ENCODE peak calls at places on chromosome 1, in ten cellular contexts. Q, R, N, M, H, L, C, G, T and K are unnamed samples.

GRCh38 chr1:212477014-212477679 is 44.4 kb downstream of the NENF start:
- DNase-seq in C (peak; percentile 84), L (peak; percentile 90), Q (peak; percentile 76), H (peak; percentile 90), N (peak; percentile 65), T (peak; percentile 84), G (peak; percentile 75), R (peak; percentile 81), M (peak; percentile 79), K (peak; percentile 71)

GRCh38 chr1:145947551-145947950 is 10.3 kb downstream of the LIX1L start:
- DNase-seq in N (no peak), C (no peak), L (no peak), R (no peak), Q (no peak), G (no peak), T (no peak), M (no peak), H (no peak), K (no peak)

GRCh38 chr1:235106457-235106856 is 22.2 kb downstream of the TOMM20 start:
- DNase-seq in M (no peak), L (no peak), N (no peak), G (no peak), C (no peak), H (no peak), T (no peak), R (no peak), Q (no peak), K (no peak)

GRCh38 chr1:173202430-173203145 is 4.5 kb downstream of the TNFSF4 start:
- DNase-seq in Q (no peak), C (no peak), G (no peak), H (no peak), R (no peak), L (peak; percentile 55), T (peak; percentile 18), N (no peak), M (no peak), K (peak; percentile 35)

GRCh38 chr1:70168283-70168682 is 37.1 kb downstream of the LRRC40 start:
- DNase-seq in Q (no peak), C (no peak), T (no peak), R (no peak), M (no peak), G (no peak), N (no peak), L (no peak), H (no peak), K (no peak)

GRCh38 chr1:161307230-161307768 is 2.5 kb downstream of the MPZ start:
- DNase-seq in L (no peak), G (no peak), N (no peak), C (no peak), Q (peak; percentile 51), M (peak; percentile 26), H (no peak), T (peak; percentile 27), R (no peak), K (no peak)

GRCh38 chr1:147849097-147849873 is 53.3 kb upstream of the GJA8 start:
- DNase-seq in Q (peak; percentile 54), N (no peak), L (no peak), G (no peak), R (no peak), T (no peak), C (no peak), M (no peak), H (no peak), K (peak; percentile 4)

GRCh38 chr1:16019580-16020277 is 1.9 kb upstream of the HSPB7 start:
- DNase-seq in G (peak; percentile 74), R (no peak), M (no peak), C (no peak), N (no peak), T (peak; percentile 81), L (peak; percentile 52), Q (no peak), H (no peak), K (no peak)

GRCh38 chr1:23951646-23952095 is 8.0 kb upstream of the PNRC2 start:
- DNase-seq in M (no peak), Q (no peak), N (no peak), T (no peak), C (no peak), G (no peak), H (no peak), L (no peak), R (no peak), K (peak; percentile 97)

GRCh38 chr1:27504588-27505419 is 14.8 kb upstream of the WASF2 start:
- DNase-seq in Q (peak; percentile 56), L (peak; percentile 86), T (peak; percentile 93), N (no peak), H (peak; percentile 87), R (peak; percentile 87), G (peak; percentile 91), M (no peak), C (no peak), K (no peak)

GRCh38 chr1:162973381-162973795 is 95.8 kb upstream of the RGS4 start:
- DNase-seq in R (no peak), L (no peak), N (no peak), Q (no peak), H (no peak), T (no peak), G (no peak), M (no peak), C (no peak), K (peak; percentile 25)

GRCh38 chr1:68057564-68057963 is 7.1 kb upstream of the DIRAS3 start:
- DNase-seq in T (no peak), Q (no peak), L (no peak), G (no peak), R (no peak), H (no peak), N (no peak), M (no peak), C (no peak), K (no peak)

GRCh38 chr1:107058245-107059032 is 2.0 kb downstream of the PRMT6 start:
- DNase-seq in H (no peak), G (no peak), L (no peak), T (no peak), R (no peak), M (no peak), Q (no peak), C (no peak), N (no peak), K (no peak)

GRCh38 chr1:202968895-202969295 is 1.8 kb upstream of the CYB5R1 start:
- DNase-seq in R (peak; percentile 33), G (peak; percentile 25), M (no peak), Q (peak; percentile 67), L (peak; percentile 69), N (peak; percentile 65), H (peak; percentile 70), C (peak; percentile 56), T (peak; percentile 62), K (peak; percentile 12)
- TF ChIP-seq CTCF in R (peak; percentile 75), G (peak; percentile 69), M (peak; percentile 46), Q (peak; percentile 60), L (peak; percentile 86), N (peak; percentile 75), H (peak; percentile 71), C (peak; percentile 32), T (peak; percentile 54), K (peak; percentile 68)

DNA sequence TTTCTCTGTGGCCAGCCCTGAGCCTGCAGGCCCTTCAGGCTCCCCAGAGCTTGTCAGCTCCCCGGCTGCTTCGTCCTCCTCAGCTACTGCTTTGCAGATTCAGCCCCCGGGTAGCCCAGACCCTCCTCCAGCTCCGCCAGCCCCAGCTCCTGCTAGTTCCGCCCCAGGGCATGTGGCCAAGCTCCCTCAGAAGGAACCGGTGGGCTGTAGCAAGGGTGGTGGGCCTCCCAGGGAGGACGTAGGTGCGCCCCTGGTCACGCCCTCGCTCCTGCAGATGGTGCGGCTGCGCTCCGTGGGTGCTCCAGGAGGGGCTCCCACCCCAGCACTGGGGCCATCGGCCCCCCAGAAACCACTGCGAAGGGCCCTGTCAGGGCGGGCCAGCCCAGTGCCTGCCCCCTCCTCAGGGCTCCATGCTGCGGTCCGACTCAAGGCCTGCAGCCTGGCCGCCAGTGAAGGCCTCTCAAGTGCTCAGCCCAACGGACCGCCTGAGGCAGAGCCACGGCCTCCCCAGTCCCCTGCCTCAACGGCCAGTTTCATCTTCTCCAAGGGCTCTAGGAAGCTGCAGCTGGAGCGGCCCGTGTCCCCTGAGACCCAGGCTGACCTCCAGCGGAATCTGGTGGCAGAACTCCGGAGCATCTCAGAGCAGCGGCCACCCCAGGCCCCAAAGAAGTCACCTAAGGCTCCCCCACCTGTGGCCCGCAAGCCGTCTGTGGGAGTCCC is 45.4 kb downstream of the YARS1 start:
- DNase-seq in T (no peak), Q (peak; percentile 46), L (no peak), H (no peak), M (peak; percentile 59), G (no peak), C (no peak), N (no peak), R (no peak), K (no peak)
- H3K4me3 ChIP-seq in T (no peak overlapping the region), Q (no peak overlapping the region), L (no peak overlapping the region), H (no peak overlapping the region), M (no peak overlapping the region), G (no peak overlapping the region), C (no peak overlapping the region), N (no peak overlapping the region), R (no peak overlapping the region), K (no peak overlapping the region)

DNA sequence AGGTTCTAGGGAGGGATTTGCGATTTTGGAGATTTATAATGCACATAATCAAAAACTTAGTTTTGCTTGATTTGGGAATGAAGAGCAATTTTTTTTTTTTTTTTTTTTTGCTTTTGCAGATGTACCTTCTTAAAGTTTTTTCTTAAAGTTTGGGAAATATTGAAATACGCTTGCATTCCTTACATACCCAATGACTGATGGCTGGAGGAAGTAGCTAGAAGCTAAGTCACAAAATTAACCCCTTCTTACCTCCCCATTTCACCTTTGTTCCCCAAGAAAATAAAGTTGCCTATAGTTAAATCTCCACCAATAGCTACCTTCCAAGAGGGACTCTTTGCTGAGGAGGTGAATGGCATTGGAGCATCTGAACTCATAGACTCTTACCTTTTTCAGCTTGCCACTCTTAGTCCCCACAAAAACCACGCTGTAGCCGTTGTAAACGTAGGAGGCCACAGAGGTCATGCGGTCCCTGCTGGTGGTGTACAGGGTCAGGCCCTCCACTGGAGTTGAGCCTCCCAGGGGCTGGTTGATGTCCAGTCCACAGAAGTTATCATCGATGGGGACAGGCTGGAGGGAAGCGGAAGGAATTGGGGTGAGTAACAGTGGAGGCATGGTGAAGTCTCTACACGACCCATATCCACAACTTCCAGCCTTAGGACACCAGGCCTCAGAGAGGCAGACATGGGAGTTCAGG is 34.1 kb downstream of the PLXNA2 start:
- DNase-seq in R (no peak), T (no peak), M (no peak), N (no peak), G (no peak), C (no peak), Q (no peak), H (no peak), L (no peak), K (no peak)
- H3K36me3 ChIP-seq in R (no peaks in the 10 kb centered on the region), T (no peaks in the 10 kb centered on the region), M (no peaks in the 10 kb centered on the region), N (no peaks in the 10 kb centered on the region), G (peaks cover 30% of the 10 kb centered on the region), C (peaks cover 10% of the 10 kb centered on the region), Q (peaks cover 38% of the 10 kb centered on the region), H (peaks cover under 1% of the 10 kb centered on the region), L (peaks cover 28% of the 10 kb centered on the region), K (no peaks in the 10 kb centered on the region)

DNA sequence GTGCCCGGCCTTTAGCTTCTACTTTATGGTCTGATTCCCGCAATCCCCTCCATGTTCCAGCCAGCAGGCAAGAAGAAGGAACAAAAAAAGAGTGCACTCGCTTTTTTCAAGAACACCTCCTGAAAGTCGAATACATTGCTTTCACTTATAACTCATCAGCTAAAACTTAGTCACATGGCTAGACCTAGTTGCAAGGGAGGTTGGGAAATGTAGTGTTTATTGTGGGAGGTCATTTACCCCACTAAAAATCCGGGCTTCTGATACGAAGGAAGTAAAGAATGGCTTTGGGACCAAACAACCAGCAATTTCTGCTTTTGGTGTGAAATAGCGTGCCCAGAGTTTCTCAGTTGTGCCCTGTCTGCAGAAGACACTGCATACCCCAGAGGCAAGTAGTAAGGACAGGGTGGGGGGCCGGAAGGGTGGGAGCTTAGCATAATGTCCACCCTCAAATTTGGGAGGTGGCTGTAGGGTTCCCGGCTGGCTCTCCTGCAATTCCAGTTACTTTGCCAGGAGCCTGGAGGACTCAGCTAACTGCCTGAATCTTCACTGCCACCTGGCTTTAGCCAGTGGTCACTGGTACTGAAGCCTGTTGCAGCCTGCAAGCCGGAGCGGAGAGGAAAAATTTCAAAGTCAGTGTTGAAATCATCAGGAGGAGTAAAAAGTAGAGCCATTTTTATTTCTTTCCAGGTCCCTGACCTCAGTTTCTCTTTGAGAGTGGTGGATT is 57.7 kb upstream of the F3 start:
- DNase-seq in G (no peak), C (peak; percentile 49), M (no peak), H (no peak), L (peak; percentile 39), T (peak; percentile 33), Q (no peak), N (no peak), R (peak; percentile 65), K (no peak)
- TF ChIP-seq CTCF in G (peak; percentile 68), C (peak; percentile 2), M (peak; percentile 20), H (peak; percentile 75), L (peak; percentile 36), T (peak; percentile 66), Q (peak; percentile 47), N (peak; percentile 42), R (peak; percentile 58), K (peak; percentile 42)